ENCODE peak calls at places on chromosomes 3 and 15, in six cellular contexts. N, K, R, L, A and V are unnamed samples.

GRCh38 chr3:71131893-71132314 is 451.6 kb downstream of the FOXP1 start:
- DNase-seq in N (no peak), K (no peak), R (no peak), L (no peak), A (no peak), V (no peak)

GRCh38 chr3:73052857-73053256 is 8.6 kb upstream of the EBLN2 start:
- DNase-seq in N (no peak), K (peak), R (no peak), L (no peak), A (no peak), V (no peak)

GRCh38 chr3:175070946-175071345 is 211.8 kb downstream of the NAALADL2 start:
- DNase-seq in N (no peak), K (no peak), R (no peak), L (no peak), A (no peak), V (no peak)

GRCh38 chr15:42798802-42799201 is 61.9 kb upstream of the CDAN1 start:
- DNase-seq in N (no peak), K (no peak), R (no peak), L (no peak), A (no peak), V (no peak)

GRCh38 chr3:142053244-142053643 is 96.1 kb downstream of the TFDP2 start:
- DNase-seq in N (no peak), K (no peak), R (no peak), L (no peak), A (no peak), V (no peak)

GRCh38 chr3:146895026-146895749 is 290.0 kb upstream of the PLSCR5 start:
- DNase-seq in N (no peak), K (peak), R (no peak), L (no peak), A (no peak), V (no peak)

GRCh38 chr15:98455899-98456298 is 192.4 kb upstream of the IGF1R start:
- DNase-seq in N (no peak), K (no peak), R (no peak), L (no peak), A (no peak), V (no peak)

GRCh38 chr3:107224001-107224596 is 153.1 kb upstream of the CCDC54 start:
- DNase-seq in N (no peak), K (no peak), R (no peak), L (no peak), A (no peak), V (no peak)

GRCh38 chr15:66430627-66431026 is 43.9 kb downstream of the MAP2K1 start:
- DNase-seq in N (no peak), K (no peak), R (no peak), L (no peak), A (no peak), V (no peak)

GRCh38 chr3:129611812-129612349 is 5.4 kb upstream of the PLXND1 start:
- DNase-seq in N (no peak), K (peak), R (no peak), L (no peak), A (no peak), V (no peak)

GRCh38 chr3:5731100-5731499 is 543.6 kb downstream of the EDEM1 start:
- DNase-seq in N (peak), K (no peak), R (no peak), L (no peak), A (no peak), V (no peak)

GRCh38 chr3:68363801-68364200 is 568.5 kb downstream of the TAFA4 start:
- DNase-seq in N (no peak), K (no peak), R (no peak), L (no peak), A (no peak), V (no peak)

GRCh38 chr15:74464216-74464615 is 3.3 kb upstream of the UBL7 start:
- DNase-seq in N (no peak), K (no peak), R (no peak), L (no peak), A (no peak), V (no peak)

GRCh38 chr3:31911643-31912042 is 69.4 kb downstream of the OSBPL10 start:
- DNase-seq in N (no peak), K (no peak), R (no peak), L (no peak), A (no peak), V (no peak)

GRCh38 chr3:115552007-115552406 is 71.3 kb upstream of the GAP43 start:
- DNase-seq in N (no peak), K (no peak), R (no peak), L (no peak), A (no peak), V (no peak)